ENCODE peak calls at places on chromosome 20, in four cellular contexts. U, Y, B and C are unnamed samples.

GRCh38 chr20:57934007-57934805 is 224.4 kb upstream of the PMEPA1 start:
- DNase-seq in U (no peak), B (no peak), Y (no peak), C (no peak)

GRCh38 chr20:36017034-36017951 is 48.9 kb downstream of the CNBD2 start:
- DNase-seq in Y (no peak), U (no peak), B (peak), C (no peak)

GRCh38 chr20:57938158-57939108 is 228.6 kb upstream of the PMEPA1 start:
- DNase-seq in U (no peak), B (no peak), Y (peak), C (no peak)

GRCh38 chr20:57219071-57219677 is 47.3 kb downstream of the BMP7 start:
- DNase-seq in Y (no peak), B (no peak), U (no peak), C (no peak)

GRCh38 chr20:56750430-56750829 is 121.3 kb downstream of the TFAP2C start:
- DNase-seq in Y (no peak), B (no peak), U (no peak), C (no peak)

GRCh38 chr20:10669843-10670446 is 3.9 kb downstream of the JAG1 start:
- DNase-seq in Y (no peak), B (no peak), U (no peak), C (no peak)

GRCh38 chr20:58480455-58481356 is 34.5 kb downstream of the APCDD1L start:
- DNase-seq in B (no peak), Y (no peak), U (no peak), C (no peak)

GRCh38 chr20:12970372-12970821 is 38.4 kb upstream of the SPTLC3 start:
- DNase-seq in B (peak), Y (no peak), U (no peak), C (no peak)

GRCh38 chr20:62296724-62297448 is 5.9 kb upstream of the ADRM1 start:
- DNase-seq in Y (no peak), B (peak), U (no peak), C (no peak)

GRCh38 chr20:49343246-49343645 is 65.4 kb upstream of the ZNFX1 start:
- DNase-seq in Y (no peak), B (no peak), U (no peak), C (no peak)

GRCh38 chr20:21125072-21125848 is 622 bp upstream of the KIZ start:
- DNase-seq in B (peak), Y (peak), U (peak), C (no peak)

GRCh38 chr20:31517373-31517772 is 3.1 kb downstream of the HM13 start:
- DNase-seq in B (peak), Y (no peak), U (no peak), C (no peak)
- TF ChIP-seq CTCF in B (peak), Y (no peak), U (peak), C (no peak)

GRCh38 chr20:4720977-4721349 is 746 bp upstream of the PRND start:
- DNase-seq in U (no peak), B (no peak), Y (no peak), C (no peak)

GRCh38 chr20:4724459-4725262 is 3.0 kb downstream of the PRND start:
- DNase-seq in U (no peak), Y (no peak), B (no peak), C (no peak)

GRCh38 chr20:4721719-4722118 is at the start of gene PRND:
- DNase-seq in B (no peak), Y (no peak), U (no peak), C (no peak)

GRCh38 chr20:4722571-4722970 is 862 bp downstream of the PRND start:
- DNase-seq in B (no peak), U (no peak), Y (no peak), C (no peak)

GRCh38 chr20:4722993-4723392 is 1.3 kb downstream of the PRND start:
- DNase-seq in U (no peak), Y (no peak), B (no peak), C (no peak)
- TF ChIP-seq CTCF in U (no peak), Y (no peak), B (no peak), C (no peak)

DNA sequence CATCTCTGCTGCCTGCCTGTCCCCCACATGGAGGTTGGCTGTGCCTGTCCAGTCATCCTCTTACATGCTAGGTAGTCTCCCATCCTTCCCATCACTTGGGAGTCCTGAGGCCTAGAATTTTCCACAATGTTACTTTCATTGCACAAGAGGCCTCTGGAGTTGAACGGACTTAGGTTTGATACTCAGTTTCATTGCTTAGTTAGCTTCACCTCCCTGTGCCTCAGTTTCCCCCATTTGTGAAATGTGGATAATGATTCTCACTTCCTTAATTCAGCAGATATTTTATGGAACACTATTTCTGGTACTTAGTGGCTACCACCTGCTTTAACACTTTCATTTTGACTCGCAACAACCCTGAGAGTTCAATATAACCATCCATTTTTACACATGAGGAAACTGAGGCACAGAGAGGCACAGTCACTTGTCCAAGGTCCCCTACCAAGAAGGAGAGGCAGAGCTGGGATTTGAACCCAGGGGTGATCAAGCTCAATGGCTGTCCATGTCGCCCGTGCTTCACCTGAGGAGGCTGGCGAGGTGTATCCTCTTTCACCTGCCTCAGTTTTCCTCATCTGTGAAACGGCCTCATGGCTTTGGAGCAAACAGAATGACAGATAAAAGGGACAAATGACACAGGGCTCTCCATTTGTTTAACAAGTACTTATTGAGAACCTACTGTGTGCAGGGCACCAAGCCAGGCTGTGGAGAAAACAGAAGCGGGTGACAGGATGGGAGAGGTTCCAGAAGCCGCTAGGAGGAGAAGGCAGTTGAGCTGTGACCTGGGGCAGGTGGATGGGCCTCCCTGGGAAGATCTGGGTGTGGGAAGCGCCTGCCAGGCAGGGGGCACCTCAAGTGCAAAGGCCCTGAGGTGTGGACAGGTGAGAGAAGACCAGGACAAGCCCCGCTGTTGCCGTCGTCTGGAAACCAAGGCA is 154.3 kb upstream of the PTPN1 start:
- DNase-seq in B (no peak), Y (peak), U (no peak), C (no peak)
- TF ChIP-seq CTCF in B (no peak), Y (no peak), U (no peak), C (no peak)

DNA sequence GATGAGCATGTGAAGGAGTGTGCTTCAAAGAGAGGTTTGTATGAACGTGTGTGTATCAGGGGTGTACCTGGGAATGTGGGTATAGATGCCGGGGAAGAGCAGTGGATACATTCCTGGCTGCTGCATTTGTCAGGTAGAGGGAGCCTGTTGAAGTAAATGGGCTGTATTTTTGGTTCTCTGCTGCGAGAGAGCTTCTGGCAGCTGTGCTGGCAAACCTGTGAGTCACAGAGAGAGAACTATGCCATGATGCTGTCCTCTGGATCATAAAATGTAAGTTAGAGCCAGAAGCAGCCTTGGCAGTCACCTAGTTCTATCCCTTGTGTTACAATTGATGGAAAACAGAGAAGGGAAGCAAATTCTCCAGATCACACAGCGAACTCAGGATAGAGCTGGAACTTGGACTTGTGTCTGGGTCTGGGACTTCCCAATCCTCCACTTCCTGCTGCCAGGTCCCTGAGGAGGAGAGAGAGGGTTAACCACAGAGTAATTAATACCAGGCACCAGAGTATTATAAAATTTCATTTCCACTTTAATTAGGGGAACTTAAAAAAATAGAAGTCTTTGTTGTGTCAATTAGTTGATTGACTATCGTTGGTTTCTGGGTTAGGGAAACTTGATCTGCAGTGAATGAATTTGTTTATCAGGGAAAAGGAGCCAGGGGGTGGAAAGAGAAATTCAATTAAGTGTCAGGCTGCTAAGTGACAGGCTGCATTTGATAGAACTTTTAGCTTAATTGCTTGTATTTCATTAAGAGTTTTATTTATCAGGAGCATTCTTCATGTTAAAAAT is 41.1 kb upstream of the GTSF1L start:
- DNase-seq in B (no peak), U (no peak), Y (no peak), C (no peak)
- TF ChIP-seq CTCF in B (no peak), U (peak), Y (no peak), C (no peak)

GRCh38 chr20:5757949-5758348 is 7.7 kb downstream of the SHLD1 start:
- DNase-seq in B (no peak), Y (no peak), U (no peak), C (no peak)
- TF ChIP-seq CTCF in B (no peak), Y (no peak), U (no peak), C (no peak)

GRCh38 chr20:32301719-32302506 is 24.5 kb downstream of the KIF3B start:
- DNase-seq in B (no peak), Y (no peak), U (no peak), C (no peak)

GRCh38 chr20:32300647-32301046 is 23.2 kb downstream of the KIF3B start:
- DNase-seq in Y (no peak), U (no peak), B (no peak), C (no peak)

GRCh38 chr20:32304121-32304520 is 26.7 kb downstream of the KIF3B start:
- DNase-seq in Y (no peak), U (no peak), B (no peak), C (no peak)

GRCh38 chr20:32297439-32297838 is 20.0 kb downstream of the KIF3B start:
- DNase-seq in U (no peak), B (no peak), Y (no peak), C (no peak)

GRCh38 chr20:32302507-32302872 is 25.0 kb downstream of the KIF3B start:
- DNase-seq in U (no peak), B (no peak), Y (no peak), C (no peak)
- TF ChIP-seq CTCF in U (no peak), B (no peak), Y (no peak), C (no peak)

DNA sequence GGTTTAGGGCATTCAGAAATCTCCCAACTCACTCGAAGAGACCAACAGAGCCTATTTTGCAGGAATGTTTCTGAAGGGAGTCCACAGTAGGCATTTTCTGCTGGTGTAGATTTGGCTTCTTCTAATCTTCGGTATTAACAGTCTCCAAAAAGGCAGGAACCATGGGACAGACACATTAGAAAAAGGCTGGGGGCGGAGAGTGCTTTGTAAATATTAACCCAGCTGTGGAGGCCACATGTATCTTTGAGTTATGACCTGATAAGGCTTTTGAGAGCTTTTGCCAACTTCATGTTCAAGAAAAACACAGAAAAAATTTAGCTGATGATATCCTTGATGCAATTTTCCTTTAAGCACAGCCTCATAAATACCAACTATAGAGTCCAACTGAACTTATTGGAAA is 119.5 kb upstream of the TSHZ2 start:
- DNase-seq in B (peak), Y (no peak), U (no peak), C (no peak)
- TF ChIP-seq CTCF in B (no peak), Y (no peak), U (no peak), C (no peak)

GRCh38 chr20:16352751-16353150 is 220.5 kb downstream of the KIF16B start:
- DNase-seq in U (no peak), Y (no peak), B (no peak), C (no peak)
- TF ChIP-seq CTCF in U (no peak), Y (no peak), B (no peak), C (no peak)

DNA sequence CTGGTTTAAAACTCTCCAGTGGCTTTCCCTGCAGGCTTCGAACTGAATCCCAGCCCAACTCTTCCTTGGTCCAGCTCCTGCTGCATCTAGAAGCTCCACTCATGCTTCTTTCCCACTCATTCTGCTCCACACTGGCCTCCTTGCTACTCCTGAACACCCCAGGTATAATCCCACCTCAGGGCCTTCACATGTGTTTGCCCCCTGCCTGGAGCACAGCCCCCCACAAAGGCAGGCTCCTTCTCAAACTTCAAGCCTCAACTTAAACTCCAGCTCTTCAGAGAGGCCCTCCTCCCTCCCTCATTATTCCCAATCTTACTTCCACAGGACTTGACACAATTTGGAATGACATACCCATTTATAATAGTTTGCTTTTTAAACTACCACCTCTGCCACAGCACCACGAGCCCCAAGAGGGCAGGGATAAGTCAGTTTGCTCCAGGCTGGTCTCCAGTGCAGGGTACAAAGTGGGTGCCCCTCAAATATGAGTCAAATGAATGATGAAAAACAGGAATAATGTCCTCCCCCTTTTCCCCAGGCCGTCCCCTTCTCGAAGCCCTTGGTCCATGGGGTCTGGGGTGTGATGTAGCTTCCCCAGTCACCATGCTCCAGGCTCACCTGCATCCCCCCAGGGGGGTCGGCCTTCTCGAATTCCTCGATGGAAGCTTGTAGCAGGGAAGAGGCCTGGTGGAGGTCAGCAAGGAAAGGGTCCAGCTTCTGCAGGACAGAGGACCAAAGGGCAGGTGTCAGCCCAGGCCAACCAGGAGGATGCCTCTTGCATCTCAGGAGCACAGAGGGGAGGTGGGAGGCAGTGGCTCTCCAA is 37.4 kb downstream of the KIAA1755 start:
- DNase-seq in Y (peak), B (no peak), U (no peak), C (no peak)
- TF ChIP-seq CTCF in Y (no peak), B (no peak), U (no peak), C (no peak)